ENCODE peak calls at places on chromosomes 6 and 20, in ten cellular contexts. F is A549, N is sigmoid colon, I is stomach, C is upper lobe of left lung, G is tibial nerve, O is ovary, B is transverse colon, H is H1, Q is esophagus muscularis mucosa. R is an unnamed sample.
A peak's percentile ranks its signal among the peaks of the same experiment; 100 is the strongest.

GRCh38 chr20:21053002-21053762 is 53.0 kb downstream of the LINC00237 start:
- DNase-seq in I (no peak), B (no peak), C (no peak), G (no peak), O (no peak), H (no peak), Q (peak; percentile 83), N (no peak), F (no peak), R (peak; percentile 97)

GRCh38 chr6:154974485-154975149 is 20.5 kb upstream of the TIAM2 start:
- DNase-seq in Q (no peak), F (no peak), O (no peak), I (no peak), B (no peak), N (no peak), C (no peak), H (no peak), G (no peak), R (no peak)

GRCh38 chr6:83215131-83216047 is 22.2 kb downstream of the RWDD2A start:
- DNase-seq in G (peak; percentile 29), H (no peak), B (peak; percentile 51), F (peak; percentile 53), O (peak; percentile 45), Q (no peak), C (no peak), I (peak; percentile 65), N (peak; percentile 71), R (peak; percentile 66)

GRCh38 chr20:50399917-50400704 is 110.1 kb upstream of the PTPN1 start:
- DNase-seq in O (no peak), C (no peak), F (peak; percentile 74), Q (no peak), I (peak; percentile 71), G (no peak), B (no peak), N (no peak), H (no peak), R (peak; percentile 99)

GRCh38 chr6:62324817-62325216 is 38.8 kb upstream of the KHDRBS2 start:
- DNase-seq in H (no peak), B (no peak), I (no peak), O (no peak), F (no peak), C (no peak), N (no peak), Q (no peak), G (no peak), R (no peak)

GRCh38 chr6:149451361-149452061 is 33.3 kb downstream of the ZC3H12D start:
- DNase-seq in C (peak; percentile 91), G (no peak), F (no peak), N (no peak), H (no peak), Q (no peak), B (peak; percentile 82), I (no peak), O (no peak), R (no peak)

GRCh38 chr6:13436691-13437568 is 50.5 kb downstream of the GFOD1 start:
- DNase-seq in I (no peak), B (no peak), F (no peak), H (no peak), C (no peak), O (no peak), N (no peak), Q (no peak), G (no peak), R (no peak)

GRCh38 chr20:5933802-5934436 is 16.4 kb downstream of the TRMT6 start:
- DNase-seq in C (no peak), Q (no peak), F (peak; percentile 48), O (no peak), N (no peak), H (no peak), G (no peak), I (no peak), B (no peak), R (peak; percentile 71)

GRCh38 chr6:121932071-121933009 is 467.1 kb upstream of the HSF2 start:
- DNase-seq in N (no peak), B (no peak), G (peak; percentile 34), C (no peak), I (no peak), Q (no peak), O (no peak), F (peak; percentile 17), H (peak; percentile 60), R (peak; percentile 10)

GRCh38 chr6:169487579-169488205 is 214.1 kb downstream of the WDR27 start:
- DNase-seq in N (no peak), F (no peak), O (no peak), C (no peak), I (no peak), B (no peak), H (no peak), Q (no peak), G (no peak), R (no peak)

GRCh38 chr20:62356948-62357667 is 10.0 kb downstream of the LAMA5 start:
- DNase-seq in B (no peak), N (peak; percentile 89), I (no peak), C (peak; percentile 80), O (peak; percentile 70), F (peak; percentile 77), G (no peak), Q (no peak), H (no peak), R (no peak)

GRCh38 chr6:105474234-105474633 is 71.4 kb upstream of the PREP start:
- DNase-seq in F (no peak), I (no peak), G (no peak), N (no peak), B (no peak), H (no peak), O (no peak), Q (no peak), C (no peak), R (no peak)

GRCh38 chr6:27224729-27225128 is 22.8 kb upstream of the PRSS16 start:
- DNase-seq in C (no peak), Q (no peak), H (no peak), I (no peak), N (no peak), G (no peak), O (no peak), B (no peak), F (no peak), R (no peak)

GRCh38 chr6:87336367-87336766 is 7.3 kb upstream of the GJB7 start:
- DNase-seq in F (no peak), I (no peak), B (no peak), G (no peak), N (no peak), C (no peak), H (no peak), Q (no peak), O (no peak), R (no peak)

DNA sequence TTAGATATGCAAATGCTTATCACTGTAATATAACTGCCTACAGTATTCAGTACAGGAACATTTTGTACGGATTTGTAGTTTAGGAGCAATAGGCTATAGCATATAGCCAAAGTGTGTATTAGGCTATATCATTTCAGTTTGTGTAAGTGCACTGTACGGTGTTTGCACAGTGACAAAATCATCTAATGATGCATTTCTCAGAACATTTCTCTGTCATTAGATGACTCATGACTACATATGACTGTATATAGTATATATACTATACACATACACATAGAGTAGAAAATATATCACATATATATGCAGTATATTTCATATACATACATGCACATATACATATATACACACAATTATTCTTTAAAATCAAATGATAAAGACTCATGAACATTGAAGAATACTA is 158.4 kb downstream of the PTCHD4 start:
- DNase-seq in F (no peak), H (no peak), O (no peak), N (no peak), G (no peak), C (no peak), I (no peak), Q (no peak), B (no peak), R (no peak)
- TF ChIP-seq EP300 in F (no peak), H (no peak), O (no peak), N (no peak), G (no peak), C (no peak), I (no peak), Q (no peak), B (no peak), R (no peak)

GRCh38 chr6:7974553-7974931 is 64.0 kb upstream of the TXNDC5 start:
- DNase-seq in H (no peak), Q (no peak), G (no peak), I (no peak), O (no peak), C (no peak), B (no peak), F (no peak), N (no peak), R (no peak)
- TF ChIP-seq EP300 in H (no peak), Q (no peak), G (no peak), I (no peak), O (no peak), C (no peak), B (no peak), F (no peak), N (no peak), R (no peak)

DNA sequence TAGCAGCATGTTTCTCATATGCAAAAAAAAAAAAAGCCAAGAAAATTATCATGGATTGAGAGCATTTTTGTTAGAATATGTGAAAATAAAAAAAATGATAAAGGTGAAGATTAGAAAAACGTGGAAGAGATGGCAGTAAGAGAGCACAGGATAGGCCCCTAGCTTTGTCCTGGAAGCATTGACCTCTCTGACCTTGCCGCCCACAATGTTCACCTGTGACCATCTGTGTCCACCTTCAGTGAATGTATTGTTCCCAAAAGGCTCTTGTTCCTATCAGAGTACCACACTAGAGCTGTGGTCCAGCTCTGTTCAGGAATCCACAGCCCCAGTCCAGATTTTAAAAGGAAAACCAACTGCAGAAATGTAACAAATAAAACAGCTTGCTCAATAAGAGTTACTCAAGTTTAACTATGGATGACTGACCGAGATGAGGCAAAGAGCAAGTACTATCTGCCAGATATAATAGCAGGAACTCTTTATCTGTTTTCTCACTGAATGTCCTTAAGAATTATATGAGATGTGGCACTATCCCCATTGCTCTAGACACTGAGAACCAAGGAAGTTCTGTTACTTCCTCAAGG is 287.7 kb upstream of the STXBP5 start:
- DNase-seq in I (no peak), H (no peak), N (no peak), B (no peak), C (no peak), G (no peak), F (no peak), Q (no peak), O (no peak), R (no peak)
- TF ChIP-seq EP300 in I (no peak), H (no peak), N (no peak), B (no peak), C (no peak), G (no peak), F (no peak), Q (no peak), O (no peak), R (no peak)

DNA sequence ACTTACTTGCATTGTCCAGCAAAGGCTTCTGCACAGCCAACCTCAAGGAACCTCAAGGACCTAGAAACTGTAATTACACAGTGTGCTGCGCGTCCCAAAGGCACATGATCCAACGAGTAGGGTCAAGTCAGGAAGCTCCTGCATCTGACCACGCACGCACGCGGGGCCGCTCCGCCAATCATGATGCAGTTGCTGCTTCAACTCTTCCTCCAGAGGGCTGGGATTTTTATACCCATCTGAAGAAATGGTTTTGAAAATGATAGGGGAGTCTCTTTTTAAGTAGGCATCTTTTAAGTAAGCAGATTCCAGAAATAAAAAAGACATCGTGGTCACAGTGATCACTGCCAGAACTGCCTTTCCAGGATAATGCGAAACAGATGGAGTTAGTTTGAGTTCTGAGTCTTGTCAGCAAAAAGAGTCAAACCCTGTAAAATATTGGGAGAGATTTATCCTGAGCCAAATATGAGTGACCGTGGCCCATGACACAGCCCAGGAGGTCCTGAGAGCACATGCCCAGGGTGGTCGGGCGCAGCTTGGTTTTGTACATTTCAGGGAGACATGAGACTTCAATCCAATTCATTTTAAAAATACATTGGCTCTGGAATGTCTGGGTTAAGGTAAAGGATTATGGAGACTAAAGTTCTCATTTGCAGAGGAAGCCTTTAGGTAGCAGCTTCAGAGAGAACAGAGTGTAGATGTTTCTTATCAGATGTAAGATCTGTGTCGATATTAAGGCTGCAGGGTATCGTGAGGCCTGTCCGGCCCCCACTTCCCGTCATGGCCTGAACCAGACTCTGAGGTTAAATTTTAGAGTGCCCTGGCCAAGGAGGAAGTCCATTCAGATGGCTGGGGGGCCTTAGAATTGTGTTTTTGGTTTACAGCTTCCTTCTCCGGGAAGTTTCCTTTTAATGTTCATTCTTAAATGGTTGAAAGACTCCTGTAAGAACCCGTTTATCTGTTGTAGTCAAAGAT is 34.2 kb downstream of the KIF25 start:
- DNase-seq in G (no peak), B (no peak), O (no peak), Q (peak; percentile 83), F (no peak), I (no peak), C (peak; percentile 86), H (no peak), N (no peak), R (no peak)
- TF ChIP-seq EP300 in G (no peak), B (no peak), O (no peak), Q (no peak), F (no peak), I (no peak), C (no peak), H (no peak), N (no peak), R (no peak)